ENCODE peak calls at places on chromosomes 5 and 9, in seven cellular contexts. X is Peyer's patch, E is BJ, T is bronchial epithelial cell, Y is GM12865, I is cardiac fibroblast, R is epithelial cell of esophagus. K is an unnamed sample.

GRCh38 chr5:38846379-38846967 is 661 bp downstream of the OSMR start:
- DNase-seq in X (no peak), R (no peak), E (no peak), T (no peak), I (no peak), Y (no peak), K (no peak)

GRCh38 chr9:75149841-75150241 is 61.5 kb downstream of the OSTF1 start:
- DNase-seq in X (no peak), Y (no peak), T (no peak), R (no peak), I (no peak), E (no peak), K (no peak)

GRCh38 chr9:113454914-113455761 is 8.4 kb upstream of the RGS3 start:
- DNase-seq in X (no peak), E (peak; percentile 59), I (peak; percentile 83), R (peak; percentile 63), Y (peak; percentile 34), T (peak; percentile 77), K (peak; percentile 39)

GRCh38 chr9:97502984-97503861 is 1.8 kb downstream of the TMOD1 start:
- DNase-seq in Y (peak; percentile 50), E (no peak), X (no peak), I (no peak), T (no peak), R (no peak), K (no peak)

GRCh38 chr9:131228988-131229387 is 47.3 kb downstream of the FAM78A start:
- DNase-seq in X (no peak), R (no peak), I (peak; percentile 36), T (no peak), E (no peak), Y (no peak), K (no peak)

GRCh38 chr5:104061707-104062106 is 499.1 kb upstream of the NUDT12 start:
- DNase-seq in R (no peak), E (no peak), Y (no peak), X (no peak), T (no peak), I (no peak), K (no peak)

GRCh38 chr9:111098661-111099060 is 60.4 kb upstream of the LPAR1 start:
- DNase-seq in X (no peak), T (no peak), I (no peak), Y (no peak), E (no peak), R (no peak), K (no peak)

GRCh38 chr5:137491121-137491520 is 8.0 kb downstream of the SPOCK1 start:
- DNase-seq in T (peak; percentile 83), Y (no peak), E (no peak), X (no peak), R (peak; percentile 64), I (peak; percentile 47), K (no peak)

GRCh38 chr5:52502591-52502990 is 285.1 kb upstream of the ITGA1 start:
- DNase-seq in T (no peak), E (no peak), X (no peak), I (no peak), R (no peak), Y (no peak), K (no peak)

GRCh38 chr5:75891020-75891419 is 173.8 kb upstream of the POC5 start:
- DNase-seq in R (no peak), Y (no peak), E (no peak), X (no peak), I (no peak), T (no peak), K (no peak)

DNA sequence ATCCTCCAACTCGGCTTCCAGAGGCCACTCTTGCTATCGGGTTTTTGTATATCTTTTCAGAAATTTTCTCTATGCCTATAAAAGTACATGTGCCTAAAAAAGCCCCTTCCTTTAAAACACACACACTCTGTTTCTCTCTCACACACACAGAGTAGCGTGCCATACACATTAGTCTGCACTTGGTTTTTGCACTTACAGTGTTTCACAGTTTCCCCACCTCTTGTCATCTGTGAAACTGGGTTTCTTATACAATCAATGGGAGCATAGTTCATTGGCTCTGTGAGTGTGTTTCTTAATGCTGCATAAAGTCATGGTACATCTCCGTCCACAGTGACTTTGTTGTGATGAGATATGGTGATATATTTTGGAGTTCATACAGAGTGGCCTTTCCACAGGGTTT is 664 bp upstream of the IGFBPL1 start:
- DNase-seq in T (no peak), X (no peak), E (no peak), Y (no peak), I (no peak), R (no peak), K (no peak)
- H3K4me3 ChIP-seq in T (no peak overlapping the region), X (no peak overlapping the region), E (no peak overlapping the region), Y (no peak overlapping the region), I (no peak overlapping the region), R (no peak overlapping the region), K (no peak overlapping the region)

DNA sequence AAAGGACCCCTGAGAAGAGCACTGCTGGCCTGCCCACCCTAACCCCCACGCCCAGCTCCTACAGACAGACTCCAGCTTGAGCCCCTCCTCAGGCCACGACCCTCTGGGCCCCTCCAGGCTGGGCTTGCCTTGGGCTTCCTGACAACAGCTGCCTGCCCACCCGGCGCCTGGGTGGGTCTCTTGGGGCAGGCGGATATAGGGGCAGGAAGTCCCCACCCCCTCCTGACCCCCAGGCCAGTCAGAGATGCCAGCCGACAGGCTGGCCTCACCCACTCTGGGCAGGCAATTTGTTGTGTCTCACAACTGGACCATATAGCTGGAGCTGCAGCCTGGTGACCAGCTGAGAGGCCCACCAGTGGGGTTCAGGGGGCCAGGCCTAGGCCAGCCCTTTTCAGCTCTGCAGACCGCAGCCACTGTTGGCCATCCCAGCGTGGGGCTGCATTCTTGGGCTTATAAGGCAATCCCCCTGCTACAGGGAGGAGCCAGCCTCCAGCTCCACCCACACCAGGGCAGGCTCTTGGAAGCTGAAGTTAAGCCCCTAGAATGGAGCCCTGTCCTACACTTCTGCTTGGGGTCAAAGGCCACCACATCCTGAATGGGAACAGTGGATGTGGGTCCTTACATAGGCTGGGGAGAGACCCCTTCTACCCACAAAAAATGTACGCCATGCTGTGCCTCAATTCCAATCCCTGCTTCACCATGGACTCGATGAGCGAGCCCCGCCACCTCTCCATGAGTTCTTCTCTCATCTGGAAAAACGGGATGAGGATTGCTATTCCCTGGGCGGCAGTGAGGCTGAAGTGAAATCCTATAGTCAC is 2.0 kb downstream of the PDLIM7 start:
- DNase-seq in R (peak; percentile 68), T (peak; percentile 42), Y (peak; percentile 60), X (no peak), E (no peak), I (peak; percentile 95), K (no peak)
- H3K4me3 ChIP-seq in R (no peak overlapping the region), T (no peak overlapping the region), Y (no peak overlapping the region), X (no peak overlapping the region), E (peak overlapping the region; percentile 86), I (peak overlapping the region; percentile 86), K (no peak overlapping the region)

DNA sequence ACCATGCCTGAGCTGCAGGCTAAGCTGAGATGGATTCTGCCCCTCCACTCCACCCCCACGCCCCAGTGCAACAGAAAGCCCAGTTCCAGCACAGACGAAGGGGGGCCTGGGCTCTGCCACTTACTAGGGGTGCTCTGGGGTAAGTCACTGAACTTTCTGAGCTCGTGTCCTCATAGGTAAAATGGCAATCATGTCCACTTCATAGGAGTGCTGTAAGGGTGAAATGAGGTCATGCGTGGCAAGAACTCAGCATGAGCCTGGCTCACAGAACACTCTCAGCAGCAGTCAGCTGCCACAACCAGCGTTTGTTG is 8.4 kb upstream of the PSD2 start:
- DNase-seq in Y (no peak), I (no peak), T (no peak), R (no peak), E (no peak), X (no peak), K (no peak)
- H3K4me3 ChIP-seq in Y (no peak overlapping the region), I (no peak overlapping the region), T (no peak overlapping the region), R (no peak overlapping the region), E (no peak overlapping the region), X (peak overlapping the region; percentile 59), K (no peak overlapping the region)

GRCh38 chr5:161077895-161078566 is 226.0 kb upstream of the ATP10B start:
- DNase-seq in T (no peak), E (no peak), I (no peak), Y (no peak), R (no peak), X (no peak), K (no peak)
- H3K4me3 ChIP-seq in T (no peak overlapping the region), E (no peak overlapping the region), I (no peak overlapping the region), Y (no peak overlapping the region), R (no peak overlapping the region), X (no peak overlapping the region), K (no peak overlapping the region)

GRCh38 chr5:121963409-121963808 is 1.6 kb downstream of the SRFBP1 start:
- DNase-seq in Y (peak; percentile 14), E (no peak), R (peak; percentile 21), X (no peak), T (peak; percentile 20), I (no peak), K (no peak)
- H3K4me3 ChIP-seq in Y (peak overlapping the region; percentile 83), E (no peak overlapping the region), R (no peak overlapping the region), X (no peak overlapping the region), T (no peak overlapping the region), I (no peak overlapping the region), K (peak overlapping the region; percentile 97)

GRCh38 chr5:142364251-142365145 is 39.7 kb upstream of the SPRY4 start:
- DNase-seq in T (peak; percentile 60), R (peak; percentile 94), I (peak; percentile 63), E (no peak), X (peak; percentile 28), Y (peak; percentile 35), K (no peak)
- H3K4me3 ChIP-seq in T (peak overlapping the region; percentile 8), R (peak overlapping the region; percentile 14), I (no peak overlapping the region), E (no peak overlapping the region), X (no peak overlapping the region), Y (no peak overlapping the region), K (no peak overlapping the region)

GRCh38 chr9:91146391-91147019 is 215.2 kb downstream of the AUH start:
- DNase-seq in Y (no peak), T (no peak), I (no peak), R (no peak), X (no peak), E (no peak), K (no peak)
- H3K4me3 ChIP-seq in Y (no peak overlapping the region), T (no peak overlapping the region), I (no peak overlapping the region), R (no peak overlapping the region), X (no peak overlapping the region), E (no peak overlapping the region), K (no peak overlapping the region)

GRCh38 chr5:141422742-141423291 is 2.0 kb downstream of the PCDHGA11 start:
- DNase-seq in R (no peak), I (no peak), T (no peak), Y (no peak), X (no peak), E (no peak), K (no peak)

GRCh38 chr5:141419074-141419880 is 1.6 kb upstream of the PCDHGA11 start:
- DNase-seq in T (no peak), X (no peak), I (no peak), Y (no peak), R (no peak), E (no peak), K (no peak)

GRCh38 chr5:141421489-141421855 is 621 bp downstream of the PCDHGA11 start:
- DNase-seq in E (no peak), R (no peak), Y (no peak), X (no peak), T (peak; percentile 11), I (no peak), K (no peak)

GRCh38 chr5:141420855-141421488 is at the start of gene PCDHGA11:
- DNase-seq in Y (peak; percentile 77), R (peak; percentile 73), I (peak; percentile 77), E (no peak), T (peak; percentile 59), X (peak; percentile 46), K (peak; percentile 24)
- H3K4me3 ChIP-seq in Y (peak within 1 kb of the TSS; percentile 65), R (peak within 1 kb of the TSS; percentile 45), I (peak within 1 kb of the TSS; percentile 54), E (peak within 1 kb of the TSS; percentile 47), T (peak within 1 kb of the TSS; percentile 40), X (peak within 1 kb of the TSS; percentile 30), K (no peak within 1 kb of the TSS)

GRCh38 chr5:134091626-134092121 is 22.8 kb upstream of the TCF7 start:
- DNase-seq in Y (no peak), T (no peak), X (no peak), E (no peak), I (no peak), R (no peak), K (no peak)
- H3K4me3 ChIP-seq in Y (no peak overlapping the region), T (no peak overlapping the region), X (no peak overlapping the region), E (no peak overlapping the region), I (no peak overlapping the region), R (no peak overlapping the region), K (no peak overlapping the region)